ENCODE peak calls at places on chromosomes 1 and 21, in eight cellular contexts. J, M, Q, C, Z, Y, I and D are unnamed samples.
A peak's percentile ranks its signal among the peaks of the same experiment; 100 is the strongest.

GRCh38 chr21:36551731-36552457 is 72.0 kb upstream of the CLDN14 start:
- DNase-seq in M (no peak), J (no peak), Y (no peak), Q (no peak), C (no peak), I (no peak), Z (peak; percentile 31), D (no peak)

GRCh38 chr1:236854602-236854978 is 59.5 kb downstream of the MTR start:
- DNase-seq in Q (peak; percentile 66), M (no peak), J (peak; percentile 49), Y (peak; percentile 61), Z (peak; percentile 65), I (no peak), C (no peak), D (no peak)

GRCh38 chr1:12541274-12542137 is 76.5 kb downstream of the DHRS3 start:
- DNase-seq in C (no peak), I (no peak), Y (peak; percentile 24), Z (peak; percentile 79), Q (no peak), M (no peak), J (no peak), D (no peak)

GRCh38 chr1:33872681-33873080 is 8.8 kb downstream of the HMGB4 start:
- DNase-seq in I (no peak), Q (no peak), Y (no peak), C (no peak), Z (peak; percentile 74), M (no peak), J (no peak), D (no peak)

GRCh38 chr1:78687914-78688313 is 38.3 kb downstream of the IFI44 start:
- DNase-seq in Z (no peak), I (no peak), Y (no peak), M (no peak), C (no peak), J (no peak), Q (no peak), D (no peak)

GRCh38 chr1:52665173-52666020 is 32.4 kb downstream of the SHISAL2A start:
- DNase-seq in I (no peak), M (no peak), Z (no peak), Y (peak; percentile 46), J (no peak), C (no peak), Q (peak; percentile 84), D (no peak)

GRCh38 chr1:234589064-234589765 is 20.8 kb downstream of the IRF2BP2 start:
- DNase-seq in C (no peak), I (no peak), Z (peak; percentile 38), Y (no peak), M (no peak), Q (peak; percentile 84), J (no peak), D (no peak)

GRCh38 chr1:20233394-20233793 is 47.1 kb upstream of the PLA2G2C start:
- DNase-seq in Q (peak; percentile 22), Y (peak; percentile 34), I (peak; percentile 54), C (no peak), J (no peak), M (no peak), Z (peak; percentile 28), D (no peak)

GRCh38 chr1:214004795-214005194 is 17.0 kb downstream of the PROX1 start:
- DNase-seq in J (no peak), Q (no peak), I (no peak), M (no peak), Z (no peak), Y (no peak), C (no peak), D (no peak)

GRCh38 chr21:37412603-37413360 is 46.2 kb downstream of the DYRK1A start:
- DNase-seq in Y (peak; percentile 51), C (no peak), I (no peak), Q (no peak), Z (peak; percentile 30), M (no peak), J (no peak), D (no peak)

GRCh38 chr1:226403522-226404034 is 4.3 kb downstream of the PARP1 start:
- DNase-seq in Q (peak; percentile 30), M (no peak), Z (peak; percentile 9), J (peak; percentile 26), I (peak; percentile 65), Y (peak; percentile 72), C (no peak), D (peak; percentile 12)

GRCh38 chr1:54810144-54810942 is 9.2 kb upstream of the TTC22 start:
- DNase-seq in Z (peak; percentile 29), Y (peak; percentile 68), I (peak; percentile 68), C (peak; percentile 83), M (peak; percentile 71), Q (peak; percentile 69), J (peak; percentile 76), D (peak; percentile 83)